ENCODE peak calls at places on chromosomes 6 and 20, in eight cellular contexts. V is neural crest cell; S is activated naive CD4-positive, alpha-beta T cell; J is NCI-H2029; D is ovary; Q is nephron progenitor cell; U is CD8-positive, alpha-beta memory T cell; B is HepG2. Z is an unnamed sample.

GRCh38 chr6:20719980-20720379 is 185.7 kb downstream of the CDKAL1 start:
- DNase-seq in D (no peak), S (no peak), B (no peak), U (no peak), J (no peak), Q (no peak), V (no peak), Z (no peak)

GRCh38 chr20:51042064-51042463 is 19.2 kb upstream of the KCNG1 start:
- DNase-seq in B (no peak), S (no peak), D (no peak), U (no peak), Q (no peak), J (no peak), V (no peak), Z (no peak)

GRCh38 chr6:17530321-17530835 is 69.7 kb upstream of the FAM8A1 start:
- DNase-seq in J (no peak), U (no peak), B (no peak), V (no peak), Q (no peak), D (no peak), S (no peak), Z (no peak)

GRCh38 chr6:45606831-45607400 is 229.2 kb upstream of the SUPT3H start:
- DNase-seq in D (no peak), B (no peak), V (no peak), S (no peak), Q (no peak), U (no peak), J (no peak), Z (no peak)

GRCh38 chr6:4313044-4313686 is 177.8 kb upstream of the ECI2 start:
- DNase-seq in S (no peak), U (no peak), D (no peak), B (no peak), J (peak; percentile 30), V (no peak), Q (no peak), Z (no peak)

GRCh38 chr6:41614713-41615112 is 23.6 kb upstream of the MDFI start:
- DNase-seq in U (no peak), D (no peak), B (no peak), V (no peak), Q (no peak), J (no peak), S (no peak), Z (no peak)

GRCh38 chr20:10501377-10501776 is 66.3 kb downstream of the SLX4IP start:
- DNase-seq in V (no peak), B (no peak), U (peak; percentile 5), D (no peak), Q (no peak), S (no peak), J (no peak), Z (peak; percentile 87)

GRCh38 chr20:38260025-38260377 is 534 bp downstream of the KIAA1755 start:
- DNase-seq in J (no peak), B (peak; percentile 31), U (no peak), V (no peak), D (no peak), Q (no peak), S (no peak), Z (no peak)

GRCh38 chr20:55456316-55456940 is 548.9 kb downstream of the CBLN4 start:
- DNase-seq in J (no peak), U (no peak), Q (no peak), B (no peak), V (no peak), S (no peak), D (no peak), Z (no peak)

GRCh38 chr6:43455034-43455747 is at the start of gene DLK2:
- DNase-seq in U (peak; percentile 24), S (no peak), V (no peak), J (no peak), B (no peak), Q (peak; percentile 52), D (no peak), Z (no peak)

GRCh38 chr6:96760153-96760687 is 77.1 kb downstream of the GPR63 start:
- DNase-seq in U (no peak), D (no peak), Q (no peak), S (no peak), V (no peak), J (no peak), B (no peak), Z (no peak)

GRCh38 chr6:35166160-35166919 is 25.2 kb upstream of the TCP11 start:
- DNase-seq in S (no peak), B (no peak), V (no peak), J (peak; percentile 58), U (no peak), D (no peak), Q (no peak), Z (no peak)

GRCh38 chr6:169169941-169170582 is 83.6 kb downstream of the THBS2 start:
- DNase-seq in U (no peak), Q (no peak), S (no peak), D (no peak), J (no peak), B (no peak), V (no peak), Z (no peak)

Z was measured in posterior cingulate gyrus.